ENCODE peak calls at places on chromosomes 6 and 20, in five cellular contexts. One of them, this sample, is unnamed.

GRCh38 chr6:165967768-165968408 is 199.8 kb downstream of the TBXT start:
- DNase-seq in CD4-positive, alpha-beta T cell: no peak
- DNase-seq in NCI-H1105: no peak
- DNase-seq in left cardiac atrium: no peak
- DNase-seq in stimulated activated CD8-positive, alpha-beta memory T cell treated with anti-CD3 and anti-CD28 coated beads, Interleukin-7, amount 100 ng/mL, for 24 hours: no peak
- DNase-seq in this sample: no peak

GRCh38 chr20:49400904-49401303 is 81.6 kb downstream of the KCNB1 start:
- DNase-seq in CD4-positive, alpha-beta T cell: no peak
- DNase-seq in NCI-H1105: no peak
- DNase-seq in left cardiac atrium: no peak
- DNase-seq in stimulated activated CD8-positive, alpha-beta memory T cell treated with anti-CD3 and anti-CD28 coated beads, Interleukin-7, amount 100 ng/mL, for 24 hours: no peak
- DNase-seq in this sample: no peak

GRCh38 chr6:149900620-149901443 is 2.9 kb upstream of the RAET1E start:
- DNase-seq in CD4-positive, alpha-beta T cell: no peak
- DNase-seq in NCI-H1105: no peak
- DNase-seq in left cardiac atrium: no peak
- DNase-seq in stimulated activated CD8-positive, alpha-beta memory T cell treated with anti-CD3 and anti-CD28 coated beads, Interleukin-7, amount 100 ng/mL, for 24 hours: no peak
- DNase-seq in this sample: peak

GRCh38 chr6:168408504-168409136 is 32.4 kb upstream of the SMOC2 start:
- DNase-seq in CD4-positive, alpha-beta T cell: no peak
- DNase-seq in NCI-H1105: no peak
- DNase-seq in left cardiac atrium: no peak
- DNase-seq in stimulated activated CD8-positive, alpha-beta memory T cell treated with anti-CD3 and anti-CD28 coated beads, Interleukin-7, amount 100 ng/mL, for 24 hours: no peak
- DNase-seq in this sample: no peak

GRCh38 chr20:19738936-19739335 is 19.1 kb upstream of the RIN2 start:
- DNase-seq in CD4-positive, alpha-beta T cell: no peak
- DNase-seq in NCI-H1105: no peak
- DNase-seq in left cardiac atrium: no peak
- DNase-seq in stimulated activated CD8-positive, alpha-beta memory T cell treated with anti-CD3 and anti-CD28 coated beads, Interleukin-7, amount 100 ng/mL, for 24 hours: no peak
- DNase-seq in this sample: no peak

GRCh38 chr6:2450546-2450945 is 205.1 kb upstream of the GMDS start:
- DNase-seq in CD4-positive, alpha-beta T cell: no peak
- DNase-seq in NCI-H1105: peak
- DNase-seq in left cardiac atrium: peak
- DNase-seq in stimulated activated CD8-positive, alpha-beta memory T cell treated with anti-CD3 and anti-CD28 coated beads, Interleukin-7, amount 100 ng/mL, for 24 hours: no peak
- DNase-seq in this sample: peak

GRCh38 chr6:85449388-85449817 is 480 bp upstream of the NT5E start:
- DNase-seq in CD4-positive, alpha-beta T cell: no peak
- DNase-seq in NCI-H1105: no peak
- DNase-seq in left cardiac atrium: peak
- DNase-seq in stimulated activated CD8-positive, alpha-beta memory T cell treated with anti-CD3 and anti-CD28 coated beads, Interleukin-7, amount 100 ng/mL, for 24 hours: no peak
- DNase-seq in this sample: no peak

GRCh38 chr6:100880901-100881706 is at the start of gene ASCC3:
- DNase-seq in CD4-positive, alpha-beta T cell: peak
- DNase-seq in NCI-H1105: peak
- DNase-seq in left cardiac atrium: peak
- DNase-seq in stimulated activated CD8-positive, alpha-beta memory T cell treated with anti-CD3 and anti-CD28 coated beads, Interleukin-7, amount 100 ng/mL, for 24 hours: peak
- DNase-seq in this sample: peak

GRCh38 chr20:54566224-54566750 is 90.9 kb downstream of the DOK5 start:
- DNase-seq in CD4-positive, alpha-beta T cell: no peak
- DNase-seq in NCI-H1105: no peak
- DNase-seq in left cardiac atrium: no peak
- DNase-seq in stimulated activated CD8-positive, alpha-beta memory T cell treated with anti-CD3 and anti-CD28 coated beads, Interleukin-7, amount 100 ng/mL, for 24 hours: no peak
- DNase-seq in this sample: no peak

GRCh38 chr6:13302751-13303667 is 25.3 kb downstream of the TBC1D7 start:
- DNase-seq in CD4-positive, alpha-beta T cell: peak
- DNase-seq in NCI-H1105: no peak
- DNase-seq in left cardiac atrium: peak
- DNase-seq in stimulated activated CD8-positive, alpha-beta memory T cell treated with anti-CD3 and anti-CD28 coated beads, Interleukin-7, amount 100 ng/mL, for 24 hours: no peak
- DNase-seq in this sample: no peak

GRCh38 chr6:152232494-152233151 is 404.5 kb downstream of the SYNE1 start:
- DNase-seq in CD4-positive, alpha-beta T cell: no peak
- DNase-seq in NCI-H1105: no peak
- DNase-seq in left cardiac atrium: no peak
- DNase-seq in stimulated activated CD8-positive, alpha-beta memory T cell treated with anti-CD3 and anti-CD28 coated beads, Interleukin-7, amount 100 ng/mL, for 24 hours: no peak
- DNase-seq in this sample: no peak